ENCODE peak calls at places on chromosome 15, in seven cellular contexts. G is CD14-positive monocyte, A is neural progenitor cell, W is activated B cell treated with CpG ODN at 0.5 μM for 24 hours, C is GM12865, E is HFF-Myc, B is lower leg skin. N is an unnamed sample.

GRCh38 chr15:85711590-85712192 is 83.0 kb downstream of the KLHL25 start:
- DNase-seq in G (no peak), A (no peak), W (no peak), C (no peak), E (no peak), B (no peak), N (no peak)

GRCh38 chr15:75891895-75892294 is 11.8 kb upstream of the FBXO22 start:
- DNase-seq in G (no peak), A (no peak), W (no peak), C (no peak), E (peak), B (no peak), N (no peak)

GRCh38 chr15:99717129-99718024 is 15.9 kb downstream of the LYSMD4 start:
- DNase-seq in G (no peak), A (no peak), W (no peak), C (peak), E (no peak), B (no peak), N (no peak)

GRCh38 chr15:68054658-68055223 is 626 bp downstream of the PIAS1 start:
- DNase-seq in G (peak), A (peak), W (no peak), C (peak), E (no peak), B (peak), N (peak)

GRCh38 chr15:32927124-32927523 is 209.3 kb downstream of the GREM1 start:
- DNase-seq in G (no peak), A (no peak), W (no peak), C (no peak), E (no peak), B (no peak), N (no peak)

GRCh38 chr15:39455502-39455991 is 125.3 kb upstream of the THBS1 start:
- DNase-seq in G (no peak), A (no peak), W (no peak), C (peak), E (peak), B (no peak), N (no peak)

GRCh38 chr15:92453611-92454010 is 59.9 kb downstream of the ST8SIA2 start:
- DNase-seq in G (no peak), A (no peak), W (no peak), C (no peak), E (no peak), B (no peak), N (no peak)

GRCh38 chr15:85730001-85730820 is 64.5 kb downstream of the KLHL25 start:
- DNase-seq in G (no peak), A (peak), W (no peak), C (peak), E (no peak), B (no peak), N (no peak)

GRCh38 chr15:30985081-30985531 is 6.3 kb downstream of the MTMR10 start:
- DNase-seq in G (no peak), A (no peak), W (no peak), C (no peak), E (no peak), B (no peak), N (no peak)

GRCh38 chr15:87477759-87478687 is 778.5 kb downstream of the NTRK3 start:
- DNase-seq in G (no peak), A (peak), W (no peak), C (no peak), E (peak), B (peak), N (no peak)

GRCh38 chr15:66180706-66181105 is 72.8 kb downstream of the MEGF11 start:
- DNase-seq in G (no peak), A (no peak), W (no peak), C (no peak), E (no peak), B (no peak), N (no peak)

GRCh38 chr15:67774626-67775025 is 50.7 kb upstream of the SKOR1 start:
- DNase-seq in G (no peak), A (no peak), W (no peak), C (no peak), E (no peak), B (no peak), N (no peak)

GRCh38 chr15:27623560-27624305 is 475.4 kb downstream of the OCA2 start:
- DNase-seq in G (no peak), A (no peak), W (no peak), C (peak), E (no peak), B (no peak), N (no peak)

GRCh38 chr15:45439521-45439931 is 61.2 kb upstream of the GATM start:
- DNase-seq in G (no peak), A (no peak), W (no peak), C (no peak), E (no peak), B (no peak), N (no peak)

GRCh38 chr15:87528873-87529272 is 727.7 kb downstream of the NTRK3 start:
- DNase-seq in G (no peak), A (no peak), W (no peak), C (no peak), E (peak), B (no peak), N (no peak)

GRCh38 chr15:42314818-42315217 is 41.6 kb upstream of the TMEM87A start:
- DNase-seq in G (no peak), A (no peak), W (no peak), C (no peak), E (no peak), B (no peak), N (no peak)

GRCh38 chr15:48393650-48394049 is 62.4 kb downstream of the DUT start:
- DNase-seq in G (no peak), A (no peak), W (no peak), C (no peak), E (no peak), B (no peak), N (no peak)

GRCh38 chr15:89130194-89130593 is 41.9 kb downstream of the ABHD2 start:
- DNase-seq in G (no peak), A (no peak), W (no peak), C (peak), E (no peak), B (no peak), N (peak)

GRCh38 chr15:33358303-33358702 is 47.5 kb downstream of the RYR3 start:
- DNase-seq in G (no peak), A (peak), W (no peak), C (no peak), E (no peak), B (no peak), N (no peak)

GRCh38 chr15:60272623-60273022 is 125.2 kb downstream of the ANXA2 start:
- DNase-seq in G (no peak), A (no peak), W (no peak), C (peak), E (no peak), B (no peak), N (no peak)
- TF ChIP-seq CTCF in G (no peak), A (peak), W (no peak), C (no peak), E (no peak), B (no peak), N (no peak)

DNA sequence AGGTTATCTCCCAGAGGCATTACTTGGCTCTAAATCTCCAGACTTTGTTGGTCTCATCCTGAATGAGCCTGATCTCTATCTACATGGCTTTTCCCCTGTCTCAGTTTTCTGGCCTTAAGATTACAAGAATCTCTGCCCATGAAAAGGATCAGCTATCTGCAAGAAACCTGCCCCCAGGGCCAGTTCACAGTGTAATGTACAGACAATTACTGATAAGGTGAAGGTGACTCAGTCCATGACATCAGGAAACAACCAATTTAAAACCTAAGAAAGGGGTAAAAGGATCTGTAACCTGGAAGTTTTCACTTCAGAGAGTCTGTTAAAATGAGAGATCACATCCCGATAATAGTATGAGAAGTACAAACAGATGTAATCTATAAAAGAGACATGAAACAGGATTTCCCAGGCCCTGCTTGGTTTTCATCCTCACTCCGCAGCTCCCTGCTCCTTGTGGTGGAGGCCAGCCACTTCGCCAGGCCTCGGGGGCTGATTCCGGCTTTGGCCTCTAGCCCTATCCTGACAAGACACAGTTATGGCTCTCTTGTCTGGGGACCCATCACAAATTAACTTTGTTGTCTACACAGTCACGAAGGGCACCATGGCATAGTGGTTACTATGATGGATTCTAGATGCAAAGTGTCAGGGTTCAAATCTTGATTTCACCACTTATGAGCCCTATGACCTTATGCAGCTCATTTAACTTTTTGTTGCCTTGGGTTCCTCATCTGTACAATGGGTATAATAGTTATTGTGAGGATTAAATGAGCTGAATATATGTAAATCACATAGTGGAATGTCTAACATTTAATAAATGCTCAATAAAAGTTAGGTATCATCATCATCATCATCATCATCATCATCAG is 137.0 kb downstream of the THSD4 start:
- DNase-seq in G (no peak), A (no peak), W (no peak), C (no peak), E (no peak), B (no peak), N (no peak)
- TF ChIP-seq CTCF in G (no peak), A (no peak), W (no peak), C (no peak), E (no peak), B (no peak), N (no peak)

DNA sequence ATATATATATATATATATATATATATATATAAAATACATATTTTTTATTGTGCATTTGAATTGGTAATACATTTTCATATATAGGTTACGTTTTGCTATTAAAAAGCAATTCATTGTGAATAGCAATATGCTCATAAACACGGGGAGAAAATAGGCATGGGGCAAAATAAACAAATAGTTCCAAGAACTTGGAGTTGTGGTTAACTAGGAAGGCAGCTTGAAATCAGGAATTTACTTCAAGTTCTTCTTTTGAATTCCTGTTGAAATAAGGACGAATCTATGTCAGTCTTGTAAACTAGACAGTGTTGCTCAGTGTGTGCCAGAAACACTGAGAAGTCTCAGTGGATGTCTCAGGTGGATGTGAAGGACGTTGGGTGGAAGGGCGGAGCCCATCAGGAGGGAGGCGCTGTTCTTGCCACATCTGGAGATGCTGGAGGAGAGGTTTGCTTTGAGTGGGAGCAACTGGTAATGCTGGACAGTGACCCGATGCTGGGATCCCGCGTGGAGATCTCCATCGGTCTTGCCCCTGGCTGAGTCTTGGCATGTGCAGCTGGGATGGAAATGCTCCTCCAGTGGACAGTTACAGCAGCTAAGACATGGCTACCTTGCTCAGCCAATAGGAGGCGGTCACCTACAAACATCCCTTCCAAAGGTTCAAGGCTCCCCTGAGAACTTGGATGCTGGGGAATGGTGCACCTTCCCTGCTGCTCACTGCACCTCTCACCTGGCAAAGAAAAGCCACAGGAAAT is 2.5 kb downstream of the IL16 start:
- DNase-seq in G (no peak), A (no peak), W (no peak), C (no peak), E (no peak), B (peak), N (no peak)
- TF ChIP-seq CTCF in G (no peak), A (no peak), W (no peak), C (no peak), E (no peak), B (no peak), N (no peak)

DNA sequence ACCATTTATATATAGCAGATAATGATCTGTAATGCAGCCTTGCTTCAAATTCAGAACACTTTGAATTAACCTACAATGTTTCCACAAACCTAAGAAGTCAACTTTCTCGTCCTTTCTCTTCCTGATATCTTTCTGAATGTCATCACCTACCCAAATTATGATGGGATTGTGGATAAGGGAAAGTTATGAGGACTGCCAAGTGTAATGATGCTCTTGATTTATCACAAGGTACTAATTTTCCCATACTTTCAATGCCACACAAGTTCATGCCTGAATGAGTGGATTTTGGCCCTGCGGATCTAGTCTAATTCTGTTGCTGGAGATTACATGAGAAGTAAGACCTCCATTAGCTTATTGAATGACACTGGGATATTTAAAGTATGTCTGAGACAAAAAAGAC is 82.6 kb upstream of the NANOGP8 start:
- DNase-seq in G (no peak), A (no peak), W (no peak), C (no peak), E (no peak), B (no peak), N (no peak)
- TF ChIP-seq CTCF in G (no peak), A (no peak), W (no peak), C (no peak), E (no peak), B (no peak), N (no peak)

DNA sequence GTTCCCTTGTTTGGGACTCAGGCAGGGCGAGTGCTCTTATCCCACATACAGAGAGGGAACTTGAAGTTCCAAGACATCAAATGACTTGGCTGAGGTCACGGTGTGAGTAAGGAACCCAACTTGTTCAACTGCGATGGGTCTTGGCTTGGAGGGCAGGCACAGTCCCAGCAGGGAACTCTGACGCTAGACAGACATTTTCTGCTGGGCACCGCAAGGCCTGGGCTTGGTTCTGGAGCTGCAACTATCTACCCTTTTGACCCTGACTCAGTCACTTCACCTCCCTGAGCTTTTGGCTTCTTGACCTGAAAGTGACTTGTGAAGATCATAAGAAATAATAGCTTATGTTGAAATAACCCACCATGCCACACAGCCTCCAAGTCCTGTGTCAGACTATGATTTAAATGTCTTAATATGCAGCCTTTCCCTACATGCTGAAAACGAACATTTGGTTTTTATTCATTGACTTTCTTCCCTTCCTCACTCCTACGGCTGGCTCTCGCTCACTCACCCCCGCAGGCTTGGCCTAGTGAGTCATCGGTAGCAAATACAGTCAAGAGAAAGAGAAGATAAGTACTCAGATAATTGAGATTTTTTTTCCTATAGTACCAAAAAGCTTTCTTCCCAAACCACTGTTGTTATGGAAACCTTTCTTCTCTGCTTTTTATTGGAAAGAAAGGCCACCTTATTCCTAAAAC is 178.5 kb downstream of the ATP10A start:
- DNase-seq in G (no peak), A (no peak), W (no peak), C (no peak), E (peak), B (peak), N (no peak)
- TF ChIP-seq CTCF in G (no peak), A (no peak), W (no peak), C (no peak), E (no peak), B (no peak), N (no peak)

GRCh38 chr15:90177012-90177411 is 24.1 kb upstream of the SEMA4B start:
- DNase-seq in G (no peak), A (no peak), W (no peak), C (no peak), E (no peak), B (no peak), N (no peak)
- TF ChIP-seq CTCF in G (no peak), A (no peak), W (no peak), C (no peak), E (no peak), B (no peak), N (no peak)

GRCh38 chr15:81191701-81192100 is 5.0 kb upstream of the IL16 start:
- DNase-seq in G (no peak), A (no peak), W (no peak), C (no peak), E (no peak), B (no peak), N (no peak)

GRCh38 chr15:81196576-81197254 is at the start of gene IL16:
- DNase-seq in G (no peak), A (no peak), W (no peak), C (no peak), E (no peak), B (peak), N (no peak)

GRCh38 chr15:81195339-81195864 is 1.3 kb upstream of the IL16 start:
- DNase-seq in G (no peak), A (peak), W (no peak), C (no peak), E (no peak), B (peak), N (no peak)

GRCh38 chr15:81197255-81197630 is 564 bp downstream of the IL16 start:
- DNase-seq in G (no peak), A (no peak), W (no peak), C (no peak), E (no peak), B (no peak), N (no peak)

GRCh38 chr15:81194723-81195122 is 2.0 kb upstream of the IL16 start:
- DNase-seq in G (no peak), A (no peak), W (no peak), C (no peak), E (no peak), B (peak), N (no peak)
- TF ChIP-seq CTCF in G (no peak), A (no peak), W (no peak), C (no peak), E (no peak), B (no peak), N (no peak)

DNA sequence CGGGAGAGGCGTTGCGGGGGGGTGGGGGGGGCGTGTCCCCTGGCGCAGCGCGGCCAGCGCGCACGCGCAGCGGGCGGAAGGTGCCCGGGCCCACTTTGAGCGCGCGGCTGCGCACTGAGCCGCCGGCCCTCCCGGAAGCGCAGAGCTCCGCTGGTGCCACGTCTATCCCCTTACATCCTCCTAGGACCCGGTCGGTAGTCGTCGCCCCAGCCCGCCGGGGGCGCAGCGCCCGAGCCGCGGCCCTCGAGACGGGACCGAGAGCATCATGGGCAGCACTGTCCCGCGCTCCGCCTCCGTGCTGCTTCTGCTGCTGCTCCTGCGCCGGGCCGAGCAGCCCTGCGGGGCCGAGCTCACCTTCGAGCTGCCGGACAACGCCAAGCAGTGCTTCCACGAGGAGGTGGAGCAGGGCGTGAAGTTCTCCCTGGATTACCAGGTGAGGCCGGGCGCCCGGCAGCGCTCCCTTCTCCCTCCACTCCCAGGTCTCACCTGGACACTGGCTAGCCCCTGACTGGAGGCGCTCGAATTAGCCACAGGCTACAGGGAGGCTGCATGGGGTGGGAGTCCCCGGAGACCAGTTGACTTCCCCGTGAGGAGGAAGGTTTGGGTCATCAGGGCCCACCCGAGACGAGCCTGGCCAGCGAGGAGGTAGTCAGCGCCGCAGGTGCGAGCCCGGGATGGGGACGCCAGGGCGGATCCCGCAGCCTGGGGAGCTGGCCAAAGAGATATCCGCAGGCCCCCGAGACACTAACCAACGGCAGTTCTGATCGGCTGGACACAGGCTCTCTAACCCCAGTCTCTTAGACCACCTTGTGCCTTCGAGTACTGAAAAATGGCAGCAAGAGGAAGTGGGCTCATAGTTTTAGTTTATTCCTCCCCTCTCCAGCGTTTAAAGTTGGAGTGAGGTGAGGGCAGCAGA is at the start of gene TMED3:
- DNase-seq in G (no peak), A (peak), W (peak), C (peak), E (peak), B (no peak), N (peak)
- TF ChIP-seq CTCF in G (no peak), A (peak), W (no peak), C (peak), E (peak), B (no peak), N (peak)

N was measured in natural killer cell.